ENCODE peak calls at places on chromosomes 4 and X, in six cellular contexts. W is fibroblast of the aortic adventitia, X is GM23338, A is suprapubic skin, D is lower leg skin, R is endothelial cell of umbilical vein. O is an unnamed sample.

GRCh38 chr4:81426770-81427604 is 44.7 kb downstream of the RASGEF1B start:
- DNase-seq in W (no peak), X (peak; percentile 65), A (no peak), D (no peak), R (no peak), O (peak; percentile 7)

GRCh38 chrX:155313766-155314165 is 20.6 kb downstream of the CLIC2 start:
- DNase-seq in W (no peak), X (peak; percentile 8), A (no peak), D (no peak), R (no peak), O (no peak)

GRCh38 chr4:82515705-82516104 is 46.1 kb downstream of the TMEM150C start:
- DNase-seq in W (peak; percentile 97), X (no peak), A (no peak), D (peak; percentile 23), R (peak; percentile 94), O (peak; percentile 83)

GRCh38 chr4:104451573-104451972 is 43.1 kb downstream of the CXXC4 start:
- DNase-seq in W (no peak), X (peak; percentile 55), A (no peak), D (no peak), R (no peak), O (no peak)

GRCh38 chr4:7105261-7105660 is 37.4 kb upstream of the GRPEL1 start:
- DNase-seq in W (no peak), X (no peak), A (no peak), D (no peak), R (no peak), O (no peak)

GRCh38 chr4:40583850-40584439 is 45.7 kb downstream of the RBM47 start:
- DNase-seq in W (no peak), X (no peak), A (no peak), D (no peak), R (no peak), O (no peak)

GRCh38 chr4:176451441-176451840 is 131.7 kb downstream of the SPCS3 start:
- DNase-seq in W (no peak), X (no peak), A (no peak), D (no peak), R (no peak), O (no peak)

GRCh38 chr4:7238300-7238960 is 46.1 kb downstream of the SORCS2 start:
- DNase-seq in W (no peak), X (peak; percentile 61), A (no peak), D (no peak), R (no peak), O (no peak)

GRCh38 chr4:179843370-179843769 is 2399.8 kb upstream of the TENM3 start:
- DNase-seq in W (no peak), X (peak; percentile 4), A (no peak), D (no peak), R (no peak), O (no peak)

GRCh38 chrX:40175416-40176255 is 77.9 kb upstream of the BCOR start:
- DNase-seq in W (no peak), X (peak; percentile 42), A (no peak), D (peak; percentile 65), R (peak; percentile 42), O (peak; percentile 58)

GRCh38 chrX:34810911-34811310 is 131.7 kb upstream of the FAM47B start:
- DNase-seq in W (no peak), X (no peak), A (no peak), D (no peak), R (no peak), O (no peak)

GRCh38 chrX:130109429-130110378 is 593 bp downstream of the ELF4 start:
- DNase-seq in W (peak; percentile 54), X (peak; percentile 41), A (no peak), D (no peak), R (no peak), O (peak; percentile 42)

GRCh38 chr4:36399762-36400353 is 118.4 kb downstream of the DTHD1 start:
- DNase-seq in W (no peak), X (peak; percentile 46), A (no peak), D (no peak), R (peak; percentile 5), O (peak; percentile 14)
- TF ChIP-seq CTCF in W (no peak), X (peak; percentile 83), A (peak; percentile 3), D (no peak), R (peak; percentile 12), O (peak; percentile 41)

DNA sequence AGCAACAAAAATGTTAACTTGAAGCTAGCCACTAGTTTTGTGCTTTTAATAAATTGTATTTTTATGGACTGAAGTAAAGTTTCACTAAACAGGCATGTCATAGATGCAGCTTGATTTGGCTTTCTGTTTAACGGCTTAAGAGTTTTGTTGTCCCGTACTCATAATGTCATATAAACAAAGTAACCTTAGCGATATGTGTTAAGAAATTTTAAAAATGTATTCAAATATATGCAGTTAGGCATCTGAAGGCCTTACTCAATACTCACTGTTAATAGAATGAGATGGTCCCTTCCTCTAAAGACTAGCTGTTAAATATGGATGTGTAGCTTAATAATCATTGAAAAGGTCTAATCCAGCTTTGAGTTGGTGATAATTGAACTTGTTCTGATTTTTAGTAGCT is 1.0 kb upstream of the SCLT1 start:
- DNase-seq in W (peak; percentile 2), X (no peak), A (no peak), D (no peak), R (no peak), O (no peak)
- H3K4me3 ChIP-seq in W (no peak overlapping the region), X (no peak overlapping the region), A (peak overlapping the region; percentile 88), D (no peak overlapping the region), R (no peak overlapping the region), O (no peak overlapping the region)

DNA sequence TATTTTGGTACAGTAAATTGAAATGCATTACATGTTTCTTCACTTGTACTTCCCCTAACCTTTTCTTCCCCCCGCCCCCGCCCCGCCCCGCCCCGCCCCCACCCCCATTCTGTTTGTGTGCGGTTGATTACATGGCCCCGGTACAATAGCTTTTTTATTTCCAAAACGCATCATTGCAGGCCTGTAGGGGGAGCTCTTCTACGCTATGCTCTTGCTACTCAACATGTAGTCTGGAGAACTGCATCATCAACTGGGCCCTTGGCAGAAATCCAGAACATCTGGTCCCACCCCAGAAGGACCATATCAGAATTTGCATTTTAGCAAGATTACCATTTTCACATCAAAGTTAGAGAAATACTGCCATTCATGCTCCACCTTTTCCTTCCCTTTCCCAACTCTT is 333.3 kb upstream of the DDX53 start:
- DNase-seq in W (peak; percentile 51), X (peak; percentile 73), A (no peak), D (no peak), R (peak; percentile 14), O (peak; percentile 54)
- TF ChIP-seq CTCF in W (peak; percentile 21), X (peak; percentile 42), A (no peak), D (no peak), R (peak; percentile 26), O (peak; percentile 40)

GRCh38 chr4:141133146-141134006 is at the start of gene RNF150:
- DNase-seq in W (peak; percentile 81), X (peak; percentile 95), A (peak; percentile 82), D (peak; percentile 58), R (peak; percentile 79), O (peak; percentile 86)

GRCh38 chr4:141132689-141133145 is 552 bp downstream of the RNF150 start:
- DNase-seq in W (peak; percentile 8), X (peak; percentile 52), A (no peak), D (no peak), R (no peak), O (peak; percentile 25)

GRCh38 chr4:141131738-141132688 is 1.3 kb downstream of the RNF150 start:
- DNase-seq in W (peak; percentile 6), X (peak; percentile 63), A (peak; percentile 78), D (no peak), R (peak; percentile 30), O (peak; percentile 18)

GRCh38 chr4:141134051-141134450 is 782 bp upstream of the RNF150 start:
- DNase-seq in W (no peak), X (no peak), A (no peak), D (no peak), R (no peak), O (peak; percentile 24)

GRCh38 chr4:141130947-141131545 is 2.2 kb downstream of the RNF150 start:
- DNase-seq in W (no peak), X (peak; percentile 6), A (no peak), D (no peak), R (no peak), O (no peak)
- H3K4me3 ChIP-seq in W (no peak overlapping the region), X (peak overlapping the region; percentile 92), A (no peak overlapping the region), D (no peak overlapping the region), R (no peak overlapping the region), O (no peak overlapping the region)

GRCh38 chr4:38071801-38072567 is 111.8 kb downstream of the PTTG2 start:
- DNase-seq in W (peak; percentile 47), X (no peak), A (no peak), D (no peak), R (no peak), O (peak; percentile 54)
- TF ChIP-seq CTCF in W (no peak), X (no peak), A (no peak), D (no peak), R (no peak), O (no peak)

O was measured in cardiac fibroblast.